ENCODE peak calls at places on chromosomes 4 and X, in nine cellular contexts. C is astrocyte, J is foreskin fibroblast, W is spleen, D is fibroblast of pulmonary artery, S is bronchial epithelial cell, Q is heart left ventricle, T is choroid plexus epithelial cell, L is coronary artery. A is an unnamed sample.
A peak's percentile ranks its signal among the peaks of the same experiment; 100 is the strongest.

GRCh38 chrX:7215842-7216241 is 67.9 kb upstream of the PUDP start:
- DNase-seq in C (peak; percentile 2), J (peak; percentile 71), W (no peak), D (no peak), S (no peak), Q (no peak), T (no peak), L (no peak), A (no peak)

GRCh38 chr4:147160908-147161513 is 215.3 kb upstream of the TTC29 start:
- DNase-seq in C (peak; percentile 41), J (peak; percentile 82), W (no peak), D (peak; percentile 81), S (peak; percentile 64), Q (no peak), T (peak; percentile 84), L (no peak), A (peak; percentile 5)

GRCh38 chrX:68431836-68432235 is 1.5 kb downstream of the OPHN1 start:
- DNase-seq in C (no peak), J (no peak), W (no peak), D (no peak), S (no peak), Q (no peak), T (no peak), L (no peak), A (no peak)

GRCh38 chrX:40922307-40922706 is 162.9 kb upstream of the USP9X start:
- DNase-seq in C (peak; percentile 73), J (peak; percentile 46), W (no peak), D (peak; percentile 71), S (peak; percentile 53), Q (no peak), T (peak; percentile 90), L (no peak), A (no peak)

GRCh38 chrX:138765061-138765460 is 53.5 kb upstream of the FGF13 start:
- DNase-seq in C (peak; percentile 77), J (peak; percentile 5), W (no peak), D (no peak), S (peak; percentile 65), Q (no peak), T (no peak), L (no peak), A (no peak)

GRCh38 chrX:46617906-46618305 is 44.3 kb downstream of the CHST7 start:
- DNase-seq in C (no peak), J (no peak), W (no peak), D (no peak), S (no peak), Q (no peak), T (no peak), L (no peak), A (no peak)

GRCh38 chr4:183887351-183887750 is 17.8 kb upstream of the STOX2 start:
- DNase-seq in C (no peak), J (no peak), W (no peak), D (no peak), S (no peak), Q (no peak), T (no peak), L (no peak), A (no peak)

GRCh38 chr4:36523182-36523581 is 241.8 kb downstream of the DTHD1 start:
- DNase-seq in C (no peak), J (no peak), W (no peak), D (no peak), S (no peak), Q (no peak), T (no peak), L (no peak), A (no peak)

GRCh38 chrX:83845397-83845796 is 15.5 kb upstream of the CYLC1 start:
- DNase-seq in C (peak; percentile 15), J (peak; percentile 3), W (no peak), D (peak; percentile 25), S (peak; percentile 28), Q (no peak), T (peak; percentile 30), L (no peak), A (no peak)

GRCh38 chr4:86641516-86642090 is 47.5 kb downstream of the PTPN13 start:
- DNase-seq in C (no peak), J (no peak), W (no peak), D (no peak), S (no peak), Q (no peak), T (peak; percentile 36), L (no peak), A (no peak)

GRCh38 chr4:137378393-137379290 is 153.7 kb downstream of the PCDH18 start:
- DNase-seq in C (no peak), J (peak; percentile 63), W (no peak), D (no peak), S (peak; percentile 44), Q (no peak), T (no peak), L (no peak), A (no peak)

GRCh38 chr4:83993774-83994173 is 457.9 kb downstream of the GPAT3 start:
- DNase-seq in C (no peak), J (peak; percentile 0), W (no peak), D (no peak), S (no peak), Q (no peak), T (no peak), L (no peak), A (no peak)

GRCh38 chrX:154715825-154716224 is 35.1 kb downstream of the GAB3 start:
- DNase-seq in C (no peak), J (no peak), W (no peak), D (no peak), S (no peak), Q (no peak), T (no peak), L (no peak), A (no peak)

GRCh38 chr4:48779095-48779997 is 733 bp downstream of the FRYL start:
- DNase-seq in C (peak; percentile 37), J (peak; percentile 88), W (peak; percentile 95), D (peak; percentile 58), S (peak; percentile 23), Q (peak; percentile 69), T (peak; percentile 62), L (peak; percentile 80), A (no peak)

GRCh38 chr4:123304151-123305021 is 92.2 kb upstream of the SPRY1 start:
- DNase-seq in C (no peak), J (no peak), W (no peak), D (no peak), S (no peak), Q (peak; percentile 25), T (peak; percentile 22), L (no peak), A (no peak)
- H3K4me3 ChIP-seq in C (no peak overlapping the region), J (no peak overlapping the region), W (no peak overlapping the region), D (no peak overlapping the region), S (no peak overlapping the region), Q (no peak overlapping the region), T (no peak overlapping the region), L (no peak overlapping the region), A (no peak overlapping the region)

GRCh38 chrX:8870411-8870810 is 69.2 kb upstream of the FAM9A start:
- DNase-seq in C (no peak), J (no peak), W (no peak), D (peak; percentile 51), S (no peak), Q (no peak), T (peak; percentile 52), L (no peak), A (no peak)

GRCh38 chrX:8869812-8870211 is 68.6 kb upstream of the FAM9A start:
- DNase-seq in C (no peak), J (no peak), W (no peak), D (no peak), S (no peak), Q (no peak), T (no peak), L (no peak), A (no peak)

GRCh38 chrX:8867454-8867853 is 66.3 kb upstream of the FAM9A start:
- DNase-seq in C (no peak), J (no peak), W (no peak), D (peak; percentile 29), S (peak; percentile 17), Q (no peak), T (peak; percentile 21), L (no peak), A (no peak)

GRCh38 chrX:8868070-8868795 is 67.0 kb upstream of the FAM9A start:
- DNase-seq in C (peak; percentile 80), J (peak; percentile 25), W (no peak), D (peak; percentile 82), S (peak; percentile 96), Q (no peak), T (peak; percentile 82), L (no peak), A (peak; percentile 46)

DNA sequence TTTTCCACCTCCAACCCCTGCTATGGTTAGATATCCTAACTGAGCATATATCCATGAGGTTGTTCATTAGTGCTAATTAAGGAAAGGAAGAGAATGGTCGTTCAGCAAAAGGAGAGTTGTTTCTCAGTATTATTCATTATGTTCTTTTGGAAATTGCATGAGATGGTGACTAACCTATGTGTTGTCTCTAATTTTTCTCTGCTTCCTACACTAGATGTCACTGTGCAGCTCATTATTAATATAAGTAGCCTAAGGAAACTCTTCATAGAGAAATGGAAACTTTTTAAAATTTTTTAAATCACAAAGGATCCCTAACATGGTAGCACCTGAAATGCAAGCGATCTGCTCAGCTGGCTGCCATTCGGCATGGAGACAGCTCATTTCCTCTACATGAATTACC is 67.7 kb upstream of the FAM9A start:
- DNase-seq in C (no peak), J (peak; percentile 34), W (no peak), D (peak; percentile 50), S (peak; percentile 67), Q (no peak), T (peak; percentile 56), L (no peak), A (no peak)
- TF ChIP-seq CTCF in C (peak; percentile 20), J (peak; percentile 13), W (no peak), D (peak; percentile 37), S (peak; percentile 5), Q (peak; percentile 7), T (no peak), L (no peak), A (peak; percentile 41)

DNA sequence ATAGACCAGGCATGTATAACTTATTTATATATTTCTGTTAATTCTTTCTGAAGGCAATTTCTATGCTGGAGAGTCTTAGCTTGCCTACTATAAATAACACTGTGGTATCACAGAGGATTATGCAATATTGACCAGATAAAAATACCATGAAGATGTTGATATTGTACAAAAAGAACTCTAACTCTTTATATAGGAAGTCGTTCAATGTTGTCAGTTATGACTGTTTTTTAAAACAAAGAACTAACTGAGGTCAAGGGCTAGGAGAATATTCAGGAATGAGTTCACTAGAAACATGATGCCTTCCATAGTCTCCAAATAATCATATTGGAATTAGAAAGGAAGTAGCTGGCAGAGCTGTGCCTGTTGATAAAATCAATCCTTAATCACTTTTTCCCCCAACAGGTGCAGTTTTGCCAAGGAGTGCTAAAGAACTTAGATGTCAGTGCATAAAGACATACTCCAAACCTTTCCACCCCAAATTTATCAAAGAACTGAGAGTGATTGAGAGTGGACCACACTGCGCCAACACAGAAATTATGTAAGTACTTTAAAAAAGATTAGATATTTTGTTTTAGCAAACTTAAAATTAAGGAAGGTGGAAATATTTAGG is 876 bp downstream of the CXCL8 start:
- DNase-seq in C (no peak), J (peak; percentile 56), W (no peak), D (no peak), S (peak; percentile 28), Q (no peak), T (no peak), L (no peak), A (no peak)
- H3K4me3 ChIP-seq in C (no peak overlapping the region), J (no peak overlapping the region), W (no peak overlapping the region), D (peak overlapping the region; percentile 52), S (no peak overlapping the region), Q (no peak overlapping the region), T (peak overlapping the region; percentile 51), L (no peak overlapping the region), A (no peak overlapping the region)

DNA sequence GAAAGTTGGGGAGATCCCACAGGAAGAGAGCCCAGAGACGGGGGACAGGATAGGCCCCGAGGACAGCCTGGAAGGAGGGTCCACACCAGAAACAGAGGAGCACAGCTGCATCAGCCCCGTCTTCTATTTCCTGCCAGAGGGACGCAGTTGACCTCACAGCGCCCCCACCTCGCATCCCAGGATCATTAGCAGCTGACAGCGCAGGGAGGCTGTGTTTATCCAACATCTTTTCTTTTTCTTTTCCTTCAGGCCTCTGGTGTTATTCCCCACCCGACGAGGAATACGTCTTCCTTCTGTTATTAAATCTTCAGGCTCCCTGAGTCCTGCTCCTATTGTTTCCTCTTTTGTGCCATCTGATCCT is 75.4 kb downstream of the DCHS2 start:
- DNase-seq in C (no peak), J (peak; percentile 29), W (no peak), D (no peak), S (no peak), Q (peak; percentile 19), T (no peak), L (no peak), A (no peak)
- TF ChIP-seq CTCF in C (no peak), J (no peak), W (no peak), D (no peak), S (no peak), Q (peak; percentile 11), T (no peak), L (no peak), A (no peak)

A was measured in BJ.